ENCODE peak calls at places on chromosomes 13 and 19, in ten cellular contexts. One of them, this sample, is unnamed.

GRCh38 chr19:1956143-1956537 is 15.2 kb downstream of the CSNK1G2 start:
- DNase-seq in kidney: no peak
- DNase-seq in fibroblast of lung: no peak
- DNase-seq in body of pancreas: no peak
- DNase-seq in AG10803: no peak
- DNase-seq in bronchial epithelial cell: no peak
- DNase-seq in CD8-positive, alpha-beta T cell: no peak
- DNase-seq in esophagus muscularis mucosa: no peak
- DNase-seq in spleen: no peak
- DNase-seq in AG04449: no peak
- DNase-seq in this sample: no peak

GRCh38 chr13:45278096-45278645 is 62.8 kb downstream of the TPT1 start:
- DNase-seq in AG10803: no peak
- DNase-seq in spleen: no peak
- DNase-seq in esophagus muscularis mucosa: no peak
- DNase-seq in fibroblast of lung: peak; percentile 42
- DNase-seq in CD8-positive, alpha-beta T cell: no peak
- DNase-seq in kidney: no peak
- DNase-seq in bronchial epithelial cell: no peak
- DNase-seq in AG04449: no peak
- DNase-seq in body of pancreas: no peak
- DNase-seq in this sample: no peak

GRCh38 chr13:48236528-48237353 is 3.7 kb downstream of the ITM2B start:
- DNase-seq in kidney: no peak
- DNase-seq in CD8-positive, alpha-beta T cell: no peak
- DNase-seq in esophagus muscularis mucosa: no peak
- DNase-seq in AG04449: no peak
- DNase-seq in fibroblast of lung: no peak
- DNase-seq in body of pancreas: no peak
- DNase-seq in bronchial epithelial cell: peak; percentile 47
- DNase-seq in spleen: no peak
- DNase-seq in AG10803: peak; percentile 62
- DNase-seq in this sample: no peak

GRCh38 chr13:99383511-99383921 is 76.3 kb upstream of the GPR183 start:
- DNase-seq in body of pancreas: no peak
- DNase-seq in esophagus muscularis mucosa: no peak
- DNase-seq in AG04449: no peak
- DNase-seq in kidney: peak; percentile 57
- DNase-seq in CD8-positive, alpha-beta T cell: no peak
- DNase-seq in spleen: no peak
- DNase-seq in fibroblast of lung: no peak
- DNase-seq in AG10803: no peak
- DNase-seq in bronchial epithelial cell: no peak
- DNase-seq in this sample: no peak

GRCh38 chr13:99415851-99416331 is 85.4 kb upstream of the TM9SF2 start:
- DNase-seq in body of pancreas: no peak
- DNase-seq in bronchial epithelial cell: no peak
- DNase-seq in kidney: no peak
- DNase-seq in AG04449: no peak
- DNase-seq in AG10803: no peak
- DNase-seq in spleen: no peak
- DNase-seq in esophagus muscularis mucosa: no peak
- DNase-seq in CD8-positive, alpha-beta T cell: no peak
- DNase-seq in fibroblast of lung: no peak
- DNase-seq in this sample: no peak

GRCh38 chr13:40189426-40189825 is 477.0 kb downstream of the FOXO1 start:
- DNase-seq in fibroblast of lung: no peak
- DNase-seq in body of pancreas: no peak
- DNase-seq in spleen: no peak
- DNase-seq in kidney: no peak
- DNase-seq in AG04449: no peak
- DNase-seq in CD8-positive, alpha-beta T cell: no peak
- DNase-seq in AG10803: no peak
- DNase-seq in bronchial epithelial cell: no peak
- DNase-seq in esophagus muscularis mucosa: no peak
- DNase-seq in this sample: no peak

GRCh38 chr19:9709305-9709704 is 34.4 kb upstream of the ZNF562 start:
- DNase-seq in spleen: no peak
- DNase-seq in body of pancreas: no peak
- DNase-seq in AG04449: no peak
- DNase-seq in bronchial epithelial cell: peak; percentile 28
- DNase-seq in kidney: no peak
- DNase-seq in CD8-positive, alpha-beta T cell: no peak
- DNase-seq in fibroblast of lung: no peak
- DNase-seq in esophagus muscularis mucosa: no peak
- DNase-seq in AG10803: no peak
- DNase-seq in this sample: no peak

GRCh38 chr19:6481541-6482342 is at the start of gene DENND1C:
- DNase-seq in spleen: peak; percentile 95
- DNase-seq in AG04449: no peak
- DNase-seq in AG10803: no peak
- DNase-seq in esophagus muscularis mucosa: no peak
- DNase-seq in body of pancreas: peak; percentile 34
- DNase-seq in kidney: peak; percentile 80
- DNase-seq in CD8-positive, alpha-beta T cell: peak; percentile 70
- DNase-seq in bronchial epithelial cell: no peak
- DNase-seq in fibroblast of lung: no peak
- DNase-seq in this sample: peak; percentile 84

GRCh38 chr19:47673426-47673825 is 39.8 kb upstream of the EHD2 start:
- DNase-seq in AG10803: no peak
- DNase-seq in body of pancreas: no peak
- DNase-seq in esophagus muscularis mucosa: no peak
- DNase-seq in CD8-positive, alpha-beta T cell: no peak
- DNase-seq in fibroblast of lung: no peak
- DNase-seq in bronchial epithelial cell: no peak
- DNase-seq in kidney: peak; percentile 38
- DNase-seq in AG04449: no peak
- DNase-seq in spleen: no peak
- DNase-seq in this sample: no peak

GRCh38 chr13:99125335-99125915 is 75.2 kb upstream of the UBAC2 start:
- DNase-seq in fibroblast of lung: no peak
- DNase-seq in body of pancreas: no peak
- DNase-seq in AG10803: no peak
- DNase-seq in spleen: no peak
- DNase-seq in CD8-positive, alpha-beta T cell: no peak
- DNase-seq in bronchial epithelial cell: no peak
- DNase-seq in esophagus muscularis mucosa: no peak
- DNase-seq in AG04449: no peak
- DNase-seq in kidney: no peak
- DNase-seq in this sample: no peak

GRCh38 chr19:30225615-30226463 is 146.3 kb upstream of the ZNF536 start:
- DNase-seq in spleen: no peak
- DNase-seq in fibroblast of lung: no peak
- DNase-seq in kidney: no peak
- DNase-seq in CD8-positive, alpha-beta T cell: no peak
- DNase-seq in AG04449: no peak
- DNase-seq in AG10803: no peak
- DNase-seq in esophagus muscularis mucosa: no peak
- DNase-seq in bronchial epithelial cell: no peak
- DNase-seq in body of pancreas: no peak
- DNase-seq in this sample: no peak

GRCh38 chr19:50894478-50895356 is 16.5 kb downstream of the KLK4 start:
- DNase-seq in AG04449: no peak
- DNase-seq in CD8-positive, alpha-beta T cell: no peak
- DNase-seq in body of pancreas: no peak
- DNase-seq in fibroblast of lung: no peak
- DNase-seq in AG10803: no peak
- DNase-seq in esophagus muscularis mucosa: no peak
- DNase-seq in spleen: no peak
- DNase-seq in kidney: no peak
- DNase-seq in bronchial epithelial cell: no peak
- DNase-seq in this sample: no peak

GRCh38 chr13:49308104-49308875 is 60.6 kb downstream of the CDADC1 start:
- DNase-seq in AG04449: no peak
- DNase-seq in CD8-positive, alpha-beta T cell: no peak
- DNase-seq in AG10803: peak; percentile 73
- DNase-seq in body of pancreas: peak; percentile 89
- DNase-seq in bronchial epithelial cell: peak; percentile 36
- DNase-seq in fibroblast of lung: peak; percentile 55
- DNase-seq in esophagus muscularis mucosa: no peak
- DNase-seq in spleen: no peak
- DNase-seq in kidney: peak; percentile 88
- DNase-seq in this sample: no peak

DNA sequence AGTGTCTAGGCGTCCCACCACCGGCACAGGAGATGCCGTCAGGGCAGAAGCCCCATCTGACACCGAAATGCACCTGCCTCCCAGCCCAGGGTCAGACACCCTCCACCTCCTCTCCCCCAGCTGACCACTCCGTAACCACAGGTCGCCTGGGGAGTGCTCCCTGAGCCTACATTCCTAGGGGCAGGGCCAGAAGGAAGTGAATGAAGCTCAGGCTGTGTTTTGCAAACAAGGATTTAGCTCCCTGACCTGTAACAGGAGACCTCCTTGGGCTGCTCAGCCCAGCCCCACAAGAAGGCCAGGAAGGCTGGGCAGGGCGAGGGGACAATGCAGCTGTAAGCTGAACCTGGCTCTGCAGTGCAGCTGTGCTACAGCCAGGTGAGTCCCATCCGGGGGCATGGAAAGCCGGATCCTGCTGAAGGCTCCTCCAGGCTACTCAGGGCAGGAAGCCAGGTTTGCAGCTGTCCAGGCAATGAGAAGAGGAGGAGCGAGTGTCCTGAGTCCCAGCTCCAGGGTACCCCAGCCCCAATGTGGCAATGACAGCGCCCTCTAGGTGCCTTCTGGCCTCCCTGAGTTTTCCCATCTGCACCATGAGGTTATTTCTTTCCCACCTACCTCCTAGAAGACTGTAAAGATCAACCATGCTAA is 42.1 kb downstream of the RHPN2 start:
- DNase-seq in kidney: no peak
- DNase-seq in AG04449: no peak
- DNase-seq in CD8-positive, alpha-beta T cell: no peak
- DNase-seq in fibroblast of lung: no peak
- DNase-seq in spleen: no peak
- DNase-seq in AG10803: no peak
- DNase-seq in esophagus muscularis mucosa: no peak
- DNase-seq in bronchial epithelial cell: no peak
- DNase-seq in body of pancreas: no peak
- DNase-seq in this sample: no peak
- TF ChIP-seq CTCF in kidney: no peak
- TF ChIP-seq CTCF in AG04449: no peak
- TF ChIP-seq CTCF in CD8-positive, alpha-beta T cell: no peak
- TF ChIP-seq CTCF in fibroblast of lung: no peak
- TF ChIP-seq CTCF in spleen: no peak
- TF ChIP-seq CTCF in AG10803: no peak
- TF ChIP-seq CTCF in esophagus muscularis mucosa: no peak
- TF ChIP-seq CTCF in bronchial epithelial cell: peak; percentile 13
- TF ChIP-seq CTCF in body of pancreas: no peak
- TF ChIP-seq CTCF in this sample: no peak

GRCh38 chr13:60379837-60380236 is 17.2 kb upstream of the TDRD3 start:
- DNase-seq in kidney: no peak
- DNase-seq in CD8-positive, alpha-beta T cell: no peak
- DNase-seq in esophagus muscularis mucosa: no peak
- DNase-seq in fibroblast of lung: no peak
- DNase-seq in bronchial epithelial cell: no peak
- DNase-seq in body of pancreas: no peak
- DNase-seq in spleen: no peak
- DNase-seq in AG10803: no peak
- DNase-seq in AG04449: no peak
- DNase-seq in this sample: no peak
- TF ChIP-seq CTCF in kidney: no peak
- TF ChIP-seq CTCF in CD8-positive, alpha-beta T cell: no peak
- TF ChIP-seq CTCF in esophagus muscularis mucosa: no peak
- TF ChIP-seq CTCF in fibroblast of lung: peak; percentile 24
- TF ChIP-seq CTCF in bronchial epithelial cell: no peak
- TF ChIP-seq CTCF in body of pancreas: no peak
- TF ChIP-seq CTCF in spleen: no peak
- TF ChIP-seq CTCF in AG10803: no peak
- TF ChIP-seq CTCF in AG04449: no peak
- TF ChIP-seq CTCF in this sample: no peak

GRCh38 chr13:54573186-54573585 is 1544.6 kb downstream of the OLFM4 start:
- DNase-seq in AG10803: no peak
- DNase-seq in esophagus muscularis mucosa: no peak
- DNase-seq in CD8-positive, alpha-beta T cell: no peak
- DNase-seq in AG04449: no peak
- DNase-seq in fibroblast of lung: no peak
- DNase-seq in spleen: no peak
- DNase-seq in body of pancreas: no peak
- DNase-seq in kidney: no peak
- DNase-seq in bronchial epithelial cell: no peak
- DNase-seq in this sample: no peak
- TF ChIP-seq CTCF in AG10803: no peak
- TF ChIP-seq CTCF in esophagus muscularis mucosa: no peak
- TF ChIP-seq CTCF in CD8-positive, alpha-beta T cell: no peak
- TF ChIP-seq CTCF in AG04449: no peak
- TF ChIP-seq CTCF in fibroblast of lung: no peak
- TF ChIP-seq CTCF in spleen: no peak
- TF ChIP-seq CTCF in body of pancreas: no peak
- TF ChIP-seq CTCF in kidney: no peak
- TF ChIP-seq CTCF in bronchial epithelial cell: no peak
- TF ChIP-seq CTCF in this sample: no peak

DNA sequence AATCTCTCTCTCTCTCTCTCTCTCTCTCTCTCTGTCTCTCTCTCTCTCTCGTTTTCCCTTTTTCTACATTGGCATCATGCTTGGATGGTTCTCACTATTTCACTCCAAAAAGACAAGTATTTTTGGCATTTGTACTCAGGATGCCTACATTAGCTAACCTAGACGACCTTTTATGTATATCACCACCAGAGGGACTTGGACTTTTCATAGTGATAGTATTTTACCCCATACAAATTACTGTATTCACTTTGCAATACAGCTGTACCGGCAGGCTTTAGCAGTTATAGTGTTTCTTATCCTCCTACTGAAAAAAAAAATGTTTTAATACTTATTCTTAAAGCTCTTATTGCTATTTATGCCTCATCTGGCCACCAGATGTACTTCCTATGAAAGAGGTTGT is 687.2 kb upstream of the KLHL1 start:
- DNase-seq in esophagus muscularis mucosa: no peak
- DNase-seq in body of pancreas: no peak
- DNase-seq in spleen: no peak
- DNase-seq in AG04449: no peak
- DNase-seq in kidney: no peak
- DNase-seq in CD8-positive, alpha-beta T cell: no peak
- DNase-seq in fibroblast of lung: no peak
- DNase-seq in AG10803: no peak
- DNase-seq in bronchial epithelial cell: no peak
- DNase-seq in this sample: no peak
- TF ChIP-seq CTCF in esophagus muscularis mucosa: no peak
- TF ChIP-seq CTCF in body of pancreas: no peak
- TF ChIP-seq CTCF in spleen: no peak
- TF ChIP-seq CTCF in AG04449: no peak
- TF ChIP-seq CTCF in kidney: no peak
- TF ChIP-seq CTCF in CD8-positive, alpha-beta T cell: no peak
- TF ChIP-seq CTCF in fibroblast of lung: no peak
- TF ChIP-seq CTCF in AG10803: no peak
- TF ChIP-seq CTCF in bronchial epithelial cell: no peak
- TF ChIP-seq CTCF in this sample: no peak

GRCh38 chr13:30088312-30088855 is 219.0 kb downstream of the KATNAL1 start:
- DNase-seq in kidney: no peak
- DNase-seq in spleen: no peak
- DNase-seq in fibroblast of lung: peak; percentile 43
- DNase-seq in AG04449: no peak
- DNase-seq in bronchial epithelial cell: no peak
- DNase-seq in AG10803: no peak
- DNase-seq in body of pancreas: no peak
- DNase-seq in esophagus muscularis mucosa: no peak
- DNase-seq in CD8-positive, alpha-beta T cell: no peak
- DNase-seq in this sample: no peak
- TF ChIP-seq CTCF in kidney: no peak
- TF ChIP-seq CTCF in spleen: no peak
- TF ChIP-seq CTCF in fibroblast of lung: no peak
- TF ChIP-seq CTCF in AG04449: no peak
- TF ChIP-seq CTCF in bronchial epithelial cell: no peak
- TF ChIP-seq CTCF in AG10803: no peak
- TF ChIP-seq CTCF in body of pancreas: no peak
- TF ChIP-seq CTCF in esophagus muscularis mucosa: no peak
- TF ChIP-seq CTCF in CD8-positive, alpha-beta T cell: no peak
- TF ChIP-seq CTCF in this sample: no peak

GRCh38 chr19:18322759-18323460 is at the start of gene LSM4:
- DNase-seq in kidney: peak; percentile 99
- DNase-seq in spleen: peak; percentile 99
- DNase-seq in body of pancreas: peak; percentile 99
- DNase-seq in bronchial epithelial cell: peak; percentile 92
- DNase-seq in CD8-positive, alpha-beta T cell: peak; percentile 99
- DNase-seq in AG10803: peak; percentile 92
- DNase-seq in esophagus muscularis mucosa: peak; percentile 99
- DNase-seq in AG04449: peak; percentile 65
- DNase-seq in fibroblast of lung: peak; percentile 95
- DNase-seq in this sample: peak; percentile 99
- TF ChIP-seq CTCF in kidney: peak; percentile 37
- TF ChIP-seq CTCF in spleen: peak; percentile 51
- TF ChIP-seq CTCF in body of pancreas: no peak
- TF ChIP-seq CTCF in bronchial epithelial cell: peak; percentile 74
- TF ChIP-seq CTCF in CD8-positive, alpha-beta T cell: peak; percentile 71
- TF ChIP-seq CTCF in AG10803: peak; percentile 27
- TF ChIP-seq CTCF in esophagus muscularis mucosa: peak; percentile 23
- TF ChIP-seq CTCF in AG04449: peak; percentile 41
- TF ChIP-seq CTCF in fibroblast of lung: peak; percentile 30
- TF ChIP-seq CTCF in this sample: peak; percentile 47

This sample was measured in GM13976.